ENCODE peak calls at places on chromosomes 5 and 9, in seven cellular contexts. X, V, T, M, Y, R and Z are unnamed samples.

GRCh38 chr5:151742870-151743294 is 15.5 kb downstream of the ATOX1 start:
- DNase-seq in X (peak; percentile 28), Y (peak; percentile 53), M (peak; percentile 74), T (no peak), V (peak; percentile 25), R (peak; percentile 56), Z (no peak)

GRCh38 chr9:122001491-122002201 is 91.5 kb downstream of the TTLL11 start:
- DNase-seq in V (peak; percentile 29), X (no peak), T (peak; percentile 75), Y (no peak), R (no peak), M (peak; percentile 24), Z (no peak)

GRCh38 chr5:88509403-88509802 is 240.8 kb upstream of the TMEM161B start:
- DNase-seq in R (no peak), V (no peak), X (no peak), M (no peak), Y (no peak), T (no peak), Z (no peak)

GRCh38 chr5:32206799-32207634 is 32.9 kb upstream of the GOLPH3 start:
- DNase-seq in X (no peak), T (no peak), M (no peak), V (no peak), Y (no peak), R (no peak), Z (no peak)

GRCh38 chr5:54942064-54942778 is 43.2 kb downstream of the ESM1 start:
- DNase-seq in M (no peak), X (no peak), V (no peak), R (no peak), Y (no peak), T (peak; percentile 29), Z (no peak)

GRCh38 chr9:75834878-75835277 is 55.6 kb upstream of the PCSK5 start:
- DNase-seq in V (no peak), Y (no peak), R (no peak), T (no peak), X (no peak), M (no peak), Z (no peak)

GRCh38 chr5:31774779-31775178 is 135.8 kb downstream of the PDZD2 start:
- DNase-seq in V (peak; percentile 38), X (no peak), M (no peak), T (no peak), R (no peak), Y (no peak), Z (no peak)

GRCh38 chr5:165617491-165617890 is 2112.1 kb downstream of the MAT2B start:
- DNase-seq in M (peak; percentile 46), X (no peak), Y (no peak), T (no peak), R (no peak), V (no peak), Z (no peak)

GRCh38 chr5:173707392-173707791 is 90.9 kb upstream of the BOD1 start:
- DNase-seq in Y (peak; percentile 12), T (no peak), V (peak; percentile 70), X (peak; percentile 10), R (no peak), M (peak; percentile 44), Z (no peak)

GRCh38 chr9:22433691-22434090 is 12.9 kb upstream of the DMRTA1 start:
- DNase-seq in T (no peak), M (no peak), V (no peak), Y (no peak), R (no peak), X (no peak), Z (no peak)

GRCh38 chr9:9752722-9753121 is 860.1 kb downstream of the PTPRD start:
- DNase-seq in X (no peak), M (no peak), Y (peak; percentile 54), T (no peak), V (no peak), R (no peak), Z (no peak)

GRCh38 chr5:3324421-3325101 is 271.1 kb upstream of the IRX1 start:
- DNase-seq in Y (no peak), T (no peak), V (no peak), M (no peak), X (no peak), R (no peak), Z (no peak)

GRCh38 chr5:89374144-89374784 is 491.3 kb upstream of the MEF2C start:
- DNase-seq in M (no peak), X (no peak), Y (no peak), V (no peak), T (no peak), R (no peak), Z (no peak)

GRCh38 chr5:4243865-4244264 is 648.2 kb downstream of the IRX1 start:
- DNase-seq in M (no peak), V (no peak), Y (no peak), X (no peak), R (no peak), T (no peak), Z (no peak)

GRCh38 chr5:172437445-172438303 is 16.7 kb downstream of the SH3PXD2B start:
- DNase-seq in Y (peak; percentile 70), R (peak; percentile 8), M (peak; percentile 79), X (no peak), T (no peak), V (peak; percentile 84), Z (no peak)

GRCh38 chr9:70352802-70353201 is 61.7 kb downstream of the KLF9 start:
- DNase-seq in T (no peak), V (no peak), M (no peak), Y (no peak), R (no peak), X (no peak), Z (no peak)

GRCh38 chr5:15627109-15627508 is 127.1 kb downstream of the FBXL7 start:
- DNase-seq in T (no peak), X (no peak), Y (no peak), V (no peak), R (no peak), M (no peak), Z (no peak)

GRCh38 chr9:125262217-125262991 is 778 bp downstream of the GAPVD1 start:
- DNase-seq in T (no peak), M (no peak), V (no peak), X (no peak), R (no peak), Y (no peak), Z (no peak)

GRCh38 chr9:125260564-125260963 is 1.1 kb upstream of the GAPVD1 start:
- DNase-seq in M (peak; percentile 54), T (no peak), R (no peak), V (no peak), Y (no peak), X (no peak), Z (no peak)

GRCh38 chr9:125258832-125259534 is 2.6 kb upstream of the GAPVD1 start:
- DNase-seq in Y (no peak), M (no peak), T (no peak), V (no peak), R (no peak), X (no peak), Z (no peak)

GRCh38 chr9:125258160-125258559 is 3.5 kb upstream of the GAPVD1 start:
- DNase-seq in Y (no peak), X (no peak), M (no peak), T (no peak), R (no peak), V (no peak), Z (no peak)

GRCh38 chr9:125261501-125262216 is at the start of gene GAPVD1:
- DNase-seq in X (peak; percentile 74), V (peak; percentile 88), T (peak; percentile 93), R (peak; percentile 78), M (peak; percentile 72), Y (peak; percentile 51), Z (peak; percentile 97)
- TF ChIP-seq POLR2A in X (peak; percentile 77), V (no peak), T (peak; percentile 23), R (no peak), M (peak; percentile 37), Y (peak; percentile 77), Z (peak; percentile 90)

DNA sequence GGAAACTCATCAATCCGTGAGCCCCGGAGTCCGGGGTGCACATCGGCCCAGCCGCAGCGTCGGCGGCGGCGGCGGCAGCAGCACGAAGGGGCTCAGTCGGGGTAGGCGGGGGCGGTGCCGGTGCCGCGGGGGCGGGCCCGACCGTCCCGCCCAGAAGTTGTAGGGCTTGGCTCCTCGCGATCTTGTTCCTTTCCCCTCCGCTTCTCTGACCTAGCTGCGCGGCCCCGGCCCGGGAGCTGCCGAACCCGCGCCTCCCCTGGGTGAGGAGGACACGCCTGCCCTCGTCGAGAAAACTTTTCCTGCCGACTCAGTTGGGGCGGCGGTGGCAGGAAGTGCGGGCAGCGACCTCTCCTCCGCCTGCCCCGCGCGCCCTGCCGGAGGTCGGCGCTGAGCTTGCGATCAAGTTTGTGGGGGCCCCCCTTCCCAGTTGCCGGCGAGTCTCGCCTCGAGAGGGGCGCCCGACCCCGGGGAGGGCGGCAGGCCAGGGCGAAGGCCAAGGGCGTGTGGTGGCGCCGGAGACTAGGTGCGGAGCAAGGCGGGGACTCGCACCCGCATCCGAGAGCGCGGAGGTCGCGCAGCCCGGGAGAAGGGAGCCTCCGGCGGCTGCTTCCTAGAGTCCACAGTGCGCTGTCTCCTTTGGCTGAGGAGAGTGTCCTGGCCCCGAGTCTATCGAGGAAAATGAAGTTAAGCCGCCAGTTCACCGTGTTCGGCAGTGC is at the start of gene MAN2A1:
- DNase-seq in M (peak; percentile 47), R (peak; percentile 22), X (peak; percentile 73), T (no peak), V (peak; percentile 83), Y (peak; percentile 74), Z (peak; percentile 50)
- TF ChIP-seq POLR2A in M (peak; percentile 36), R (no peak), X (peak; percentile 76), T (no peak), V (no peak), Y (peak; percentile 14), Z (no peak)

GRCh38 chr5:131164931-131165727 is at the start of gene HINT1:
- DNase-seq in M (peak; percentile 84), X (peak; percentile 90), R (peak; percentile 79), V (peak; percentile 92), T (peak; percentile 95), Y (peak; percentile 82), Z (peak; percentile 91)

GRCh38 chr5:131167615-131168014 is 2.6 kb upstream of the HINT1 start:
- DNase-seq in R (no peak), M (no peak), T (no peak), X (no peak), Y (no peak), V (no peak), Z (no peak)

GRCh38 chr5:131171276-131171815 is 602 bp downstream of the LYRM7 start:
- DNase-seq in R (no peak), Y (no peak), T (no peak), V (no peak), X (no peak), M (no peak), Z (no peak)

GRCh38 chr5:131169810-131170539 is 769 bp upstream of the LYRM7 start:
- DNase-seq in T (no peak), R (no peak), M (no peak), X (no peak), V (no peak), Y (no peak), Z (no peak)

GRCh38 chr5:131170540-131171275 is at the start of gene LYRM7:
- DNase-seq in R (peak; percentile 99), X (peak; percentile 98), V (peak; percentile 97), M (peak; percentile 99), T (peak; percentile 99), Y (peak; percentile 95), Z (peak; percentile 52)
- TF ChIP-seq POLR2A in R (peak; percentile 54), X (peak; percentile 72), V (peak; percentile 58), M (peak; percentile 37), T (no peak), Y (peak; percentile 82), Z (peak; percentile 83)

DNA sequence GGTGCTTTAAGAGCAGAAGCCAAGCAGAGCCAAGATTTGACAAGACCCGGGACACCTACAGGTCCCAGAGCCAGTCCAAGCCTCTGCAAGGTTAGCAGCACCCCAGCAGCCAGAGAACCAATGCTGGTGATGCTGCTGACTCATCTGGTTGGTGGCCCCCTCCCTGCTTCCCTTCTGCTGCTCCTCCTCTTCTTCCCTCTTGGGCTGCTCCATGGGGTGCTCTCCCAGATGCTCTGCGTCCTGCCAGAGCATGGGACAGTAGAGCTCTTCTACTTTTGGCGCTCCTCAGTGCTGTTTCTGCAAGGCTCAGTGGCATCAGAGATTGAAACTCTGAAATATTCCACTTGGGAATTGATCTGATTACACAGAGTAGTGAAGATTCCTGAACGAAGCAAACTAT is 76.1 kb upstream of the SAP30L start:
- DNase-seq in Y (no peak), X (no peak), V (no peak), M (peak; percentile 36), T (no peak), R (no peak), Z (no peak)
- TF ChIP-seq POLR2A in Y (no peak), X (no peak), V (no peak), M (no peak), T (no peak), R (no peak), Z (no peak)